ENCODE peak calls at places on chromosome 9, in seven cellular contexts. K is pancreas; F is gastrocnemius medialis; N is GM23338; V is right lobe of liver; P is left ventricle myocardium inferior; J is CD4-positive, CD25-positive, alpha-beta regulatory T cell. I is an unnamed sample. For H3K36me3, the result is how much of the 10 kb centered on the place peaks cover.

GRCh38 chr9:35406183-35406959 is 83.5 kb upstream of the RUSC2 start:
- DNase-seq in K (peak), F (peak), N (peak), V (no peak), P (no peak), J (peak), I (peak)

GRCh38 chr9:116952434-116952805 is 265.3 kb downstream of the TRIM32 start:
- DNase-seq in K (no peak), F (no peak), N (no peak), V (no peak), P (no peak), J (no peak), I (no peak)

GRCh38 chr9:87663556-87663955 is 62.4 kb upstream of the CTSL start:
- DNase-seq in K (no peak), F (no peak), N (no peak), V (no peak), P (no peak), J (no peak), I (no peak)

GRCh38 chr9:130225071-130225470 is 40.5 kb upstream of the HMCN2 start:
- DNase-seq in K (no peak), F (no peak), N (no peak), V (no peak), P (no peak), J (no peak), I (no peak)

GRCh38 chr9:37997636-37998374 is 71.2 kb downstream of the SHB start:
- DNase-seq in K (no peak), F (no peak), N (no peak), V (no peak), P (no peak), J (no peak), I (no peak)

GRCh38 chr9:2448193-2448738 is 173.3 kb upstream of the VLDLR start:
- DNase-seq in K (no peak), F (no peak), N (no peak), V (no peak), P (no peak), J (no peak), I (no peak)

GRCh38 chr9:31137151-31137849 is 1247.1 kb upstream of the ACO1 start:
- DNase-seq in K (no peak), F (no peak), N (no peak), V (no peak), P (no peak), J (no peak), I (peak)

GRCh38 chr9:38263534-38263933 is 129.0 kb upstream of the ALDH1B1 start:
- DNase-seq in K (no peak), F (no peak), N (peak), V (no peak), P (no peak), J (no peak), I (no peak)

GRCh38 chr9:95100071-95100627 is 217.4 kb downstream of the FANCC start:
- DNase-seq in K (no peak), F (no peak), N (no peak), V (no peak), P (no peak), J (no peak), I (no peak)

GRCh38 chr9:115275753-115276152 is 157.8 kb upstream of the TNC start:
- DNase-seq in K (no peak), F (no peak), N (no peak), V (no peak), P (no peak), J (no peak), I (no peak)

GRCh38 chr9:124264812-124265211 is 7.1 kb downstream of the NEK6 start:
- DNase-seq in K (no peak), F (no peak), N (no peak), V (no peak), P (no peak), J (no peak), I (no peak)
- H3K27ac ChIP-seq in K (no peak), F (no peak), N (no peak), V (peak), P (no peak), J (no peak), I (no peak)

DNA sequence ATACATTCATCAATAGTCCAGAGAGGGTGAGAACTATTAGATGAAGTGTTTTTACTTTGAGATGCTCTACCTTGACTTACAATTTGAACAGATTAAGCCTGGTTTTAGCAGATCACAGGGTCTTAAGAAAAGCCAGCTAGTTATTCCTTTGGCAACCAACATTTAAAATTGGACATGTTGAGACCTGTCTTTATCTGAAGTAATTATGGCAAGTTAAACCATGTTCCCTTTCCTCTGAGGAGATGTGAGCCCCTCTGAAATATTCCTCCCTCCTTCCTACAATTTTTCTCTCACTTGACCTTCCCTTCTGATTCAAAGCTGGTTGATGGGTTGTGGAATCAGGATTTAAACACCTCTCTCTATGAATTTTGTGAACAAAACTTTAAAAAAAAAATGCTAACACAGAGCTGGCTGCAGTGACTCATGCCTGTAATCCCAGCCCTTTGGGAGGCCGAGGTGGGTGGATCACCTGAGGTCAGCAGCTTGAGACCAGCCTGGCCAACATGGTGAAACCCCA is 73.4 kb downstream of the INIP start:
- DNase-seq in K (no peak), F (no peak), N (no peak), V (no peak), P (no peak), J (no peak), I (no peak)
- H3K36me3 ChIP-seq in K (under half), F (under half), N (under half), V (under half), P (under half), J (under half), I (under half)

GRCh38 chr9:129005336-129005997 is 22.7 kb downstream of the SH3GLB2 start:
- DNase-seq in K (peak), F (no peak), N (no peak), V (no peak), P (no peak), J (no peak), I (no peak)
- H3K27ac ChIP-seq in K (no peak), F (no peak), N (peak), V (no peak), P (no peak), J (no peak), I (peak)

DNA sequence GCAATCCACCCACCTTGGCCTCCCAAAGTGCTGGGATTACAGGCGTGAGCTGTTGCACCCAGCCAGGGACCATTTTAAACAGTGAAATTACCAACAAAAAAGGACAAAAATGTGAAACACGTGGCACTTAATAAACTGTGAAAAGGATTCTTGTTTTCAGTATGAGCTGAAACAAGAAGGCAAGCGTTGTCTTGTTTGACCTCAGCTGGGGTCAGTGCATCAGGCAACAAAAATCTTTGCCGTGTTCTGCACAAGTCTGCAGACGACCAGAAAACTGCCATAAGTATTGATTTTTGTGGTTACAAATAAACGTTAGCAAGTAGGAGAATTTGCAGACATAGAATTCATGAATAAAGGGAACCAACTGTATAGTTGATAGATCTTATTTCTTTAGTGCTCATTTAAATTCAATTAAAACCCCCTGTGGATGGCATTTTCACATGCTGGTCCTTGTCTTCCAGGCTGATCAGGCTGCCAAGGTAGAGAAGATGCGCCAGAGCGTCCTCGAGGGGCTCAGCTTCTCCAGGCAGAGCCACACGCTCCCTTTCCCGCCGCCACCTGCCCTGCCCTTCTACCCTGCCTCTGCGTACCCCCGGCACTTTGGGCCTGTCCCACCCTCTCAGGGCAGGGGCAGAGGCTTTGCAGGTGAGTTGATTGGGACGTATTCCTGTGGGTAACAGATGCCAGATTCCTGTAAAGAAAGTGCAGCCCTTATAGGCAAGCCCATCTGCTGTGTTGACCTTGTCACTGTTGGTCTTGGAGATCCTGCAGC is 18.8 kb upstream of the PHF2 start:
- DNase-seq in K (no peak), F (no peak), N (no peak), V (no peak), P (no peak), J (no peak), I (no peak)
- H3K36me3 ChIP-seq in K (under half), F (under half), N (under half), V (under half), P (half or more), J (half or more), I (under half)

DNA sequence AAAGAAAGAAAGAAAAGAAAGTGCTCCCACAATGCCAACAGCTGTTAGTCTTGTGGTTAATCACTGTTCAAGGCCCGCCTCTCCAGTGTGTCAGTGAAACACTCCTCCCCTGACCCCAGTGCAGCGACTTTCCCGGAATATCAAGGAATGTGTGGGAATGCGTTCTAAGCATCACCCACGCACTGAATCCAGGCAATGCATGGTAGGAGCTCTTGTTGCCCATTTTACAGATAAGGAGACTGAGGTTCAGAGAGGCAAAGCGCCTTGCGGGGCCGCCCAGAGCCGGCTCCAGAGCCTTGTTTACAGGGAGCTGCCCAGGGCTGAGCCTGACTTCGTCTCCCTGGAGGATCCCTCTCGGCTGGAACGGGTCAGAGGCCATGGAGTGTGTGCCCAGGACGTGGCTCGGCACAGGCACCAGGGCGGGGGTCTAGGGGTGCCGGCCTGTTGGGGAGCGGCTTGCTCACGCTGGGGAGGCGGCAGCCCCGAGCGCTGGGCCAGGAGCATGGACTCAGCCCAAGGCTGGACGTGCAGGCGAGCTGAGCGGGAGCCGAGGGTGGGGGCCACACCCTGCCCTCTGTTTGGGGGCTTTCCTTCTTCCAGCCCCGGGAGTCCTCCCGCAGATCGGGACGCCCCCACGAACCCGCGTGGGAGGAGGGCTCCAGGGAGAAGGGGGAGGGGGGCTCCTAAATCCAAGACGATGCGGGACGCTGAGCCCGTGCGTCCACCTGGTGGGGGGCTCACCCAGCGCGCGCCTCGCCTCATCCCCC is 787 bp downstream of the ST6GALNAC6 start:
- DNase-seq in K (peak), F (no peak), N (peak), V (peak), P (no peak), J (no peak), I (peak)
- H3K27ac ChIP-seq in K (peak), F (peak), N (no peak), V (peak), P (peak), J (peak), I (peak)

DNA sequence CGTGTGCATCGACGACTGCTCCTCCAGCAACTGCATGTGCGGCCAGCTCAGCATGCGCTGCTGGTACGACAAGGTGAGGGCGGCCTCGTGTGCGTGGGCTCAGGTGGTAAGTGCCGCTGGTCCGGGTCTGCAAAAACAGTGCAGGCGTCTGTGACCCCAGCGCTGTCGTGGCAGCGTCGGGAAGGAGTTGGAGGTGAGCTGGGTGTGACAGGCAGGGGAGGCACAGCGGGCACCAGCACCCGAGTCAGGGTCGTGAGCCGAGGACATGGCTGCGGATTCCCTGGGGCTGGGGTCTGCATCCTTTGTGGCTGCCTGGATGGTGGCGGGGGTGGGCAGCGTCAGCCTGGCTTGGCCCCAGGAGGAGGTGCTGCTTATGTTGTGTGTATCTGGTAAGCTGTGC is 63.1 kb upstream of the CACNA1B start:
- DNase-seq in K (no peak), F (no peak), N (no peak), V (no peak), P (no peak), J (no peak), I (no peak)
- H3K36me3 ChIP-seq in K (under half), F (under half), N (under half), V (under half), P (half or more), J (half or more), I (under half)

I was measured in cardiac muscle cell.